ENCODE peak calls at places on chromosomes 12 and 14, in four cellular contexts. D, X, S and Z are unnamed samples.

GRCh38 chr14:104805326-104805678 is 4.4 kb downstream of the ZBTB42 start:
- DNase-seq in S (no peak), X (peak), D (no peak), Z (peak)

GRCh38 chr12:5171701-5172100 is 128.0 kb downstream of the KCNA5 start:
- DNase-seq in D (no peak), S (peak), X (peak), Z (no peak)

GRCh38 chr14:32590157-32590556 is 261.1 kb downstream of the AKAP6 start:
- DNase-seq in S (no peak), X (no peak), D (no peak), Z (no peak)

GRCh38 chr12:54587315-54587821 is 1.1 kb downstream of the PPP1R1A start:
- DNase-seq in D (peak), X (no peak), S (peak), Z (no peak)

GRCh38 chr12:110862331-110862730 is 15.5 kb downstream of the CCDC63 start:
- DNase-seq in D (no peak), X (no peak), S (no peak), Z (no peak)

GRCh38 chr12:32418221-32418620 is 18.9 kb downstream of the FGD4 start:
- DNase-seq in X (no peak), D (no peak), S (no peak), Z (no peak)

GRCh38 chr14:52948039-52948438 is 2.8 kb downstream of the FERMT2 start:
- DNase-seq in X (no peak), S (no peak), D (no peak), Z (no peak)

GRCh38 chr14:64654931-64655330 is 49.3 kb upstream of the PLEKHG3 start:
- DNase-seq in X (no peak), D (no peak), S (no peak), Z (no peak)

GRCh38 chr12:107369006-107369405 is 275.7 kb upstream of the CRY1 start:
- DNase-seq in X (no peak), D (no peak), S (no peak), Z (no peak)

GRCh38 chr12:44876554-44877275 is 600 bp upstream of the NELL2 start:
- DNase-seq in S (peak), X (peak), D (peak), Z (peak)

GRCh38 chr12:50763637-50764115 is at the start of gene ATF1:
- DNase-seq in D (peak), X (peak), S (peak), Z (peak)

GRCh38 chr12:107929436-107929835 is 154.9 kb downstream of the ASCL4 start:
- DNase-seq in S (no peak), D (no peak), X (peak), Z (peak)

GRCh38 chr12:75964150-75964549 is 67.4 kb downstream of the PHLDA1 start:
- DNase-seq in X (no peak), S (no peak), D (no peak), Z (no peak)

GRCh38 chr12:21941522-21942376 is 523 bp upstream of the ABCC9 start:
- DNase-seq in S (peak), D (peak), X (no peak), Z (no peak)

GRCh38 chr14:60085085-60085484 is 6.6 kb upstream of the PCNX4 start:
- DNase-seq in X (no peak), S (no peak), D (no peak), Z (no peak)

GRCh38 chr14:69739486-69739885 is 27.5 kb upstream of the SRSF5 start:
- DNase-seq in S (no peak), D (no peak), X (no peak), Z (no peak)